ENCODE peak calls at places on chromosomes 16 and 17, in six cellular contexts. V is fibroblast of lung; J is COR-L47; Z is HCEC 1CT; N is effector CD4-positive, alpha-beta T cell; G is GM10248. P is an unnamed sample.

GRCh38 chr17:82339634-82340580 is 6.3 kb upstream of the SECTM1 start:
- DNase-seq in N (no peak), J (no peak), Z (no peak), V (no peak), G (no peak), P (no peak)

GRCh38 chr17:7846765-7847661 is 7.9 kb upstream of the TMEM88 start:
- DNase-seq in N (no peak), J (no peak), G (no peak), Z (no peak), V (no peak), P (no peak)

GRCh38 chr17:305090-305976 is 47.3 kb downstream of the RPH3AL start:
- DNase-seq in G (no peak), V (no peak), N (no peak), J (no peak), Z (no peak), P (no peak)

GRCh38 chr16:1572664-1573063 is 39.2 kb downstream of the TMEM204 start:
- DNase-seq in Z (no peak), J (no peak), V (no peak), G (no peak), N (no peak), P (no peak)

GRCh38 chr17:74210191-74211140 is 2.9 kb upstream of the TTYH2 start:
- DNase-seq in N (peak), V (peak), Z (peak), G (peak), J (peak), P (peak)

GRCh38 chr16:80954985-80955384 is 51.7 kb downstream of the CMC2 start:
- DNase-seq in J (no peak), N (no peak), V (no peak), Z (no peak), G (no peak), P (no peak)

GRCh38 chr17:80991645-80992076 is at the start of gene CHMP6:
- DNase-seq in V (peak), G (peak), J (peak), N (peak), Z (peak), P (peak)

GRCh38 chr17:8994319-8994718 is 27.0 kb upstream of the NTN1 start:
- DNase-seq in V (peak), N (peak), J (no peak), Z (peak), G (peak), P (peak)

GRCh38 chr17:16928406-16929280 is 43.3 kb downstream of the TNFRSF13B start:
- DNase-seq in J (no peak), Z (no peak), V (no peak), G (no peak), N (no peak), P (no peak)

GRCh38 chr16:29686740-29687327 is 7.9 kb downstream of the QPRT start:
- DNase-seq in G (no peak), N (no peak), V (no peak), Z (no peak), J (no peak), P (no peak)

GRCh38 chr17:81923302-81924260 is 4.0 kb downstream of the MAFG start:
- DNase-seq in V (peak), N (no peak), G (no peak), J (no peak), Z (peak), P (no peak)

GRCh38 chr16:57196276-57196675 is 10.1 kb downstream of the RSPRY1 start:
- DNase-seq in V (no peak), N (no peak), J (no peak), Z (no peak), G (no peak), P (no peak)

GRCh38 chr17:16975744-16976625 is 4.1 kb upstream of the TNFRSF13B start:
- DNase-seq in N (no peak), G (no peak), V (peak), J (no peak), Z (no peak), P (no peak)

GRCh38 chr17:2621241-2621640 is 27.8 kb downstream of the PAFAH1B1 start:
- DNase-seq in Z (no peak), G (no peak), V (peak), N (no peak), J (no peak), P (no peak)

GRCh38 chr16:82317411-82318168 is 147.6 kb upstream of the MPHOSPH6 start:
- DNase-seq in N (no peak), J (no peak), G (no peak), Z (no peak), V (peak), P (no peak)

GRCh38 chr16:31274831-31275816 is 15.3 kb downstream of the ITGAM start:
- DNase-seq in V (no peak), N (no peak), Z (no peak), G (peak), J (no peak), P (no peak)

GRCh38 chr17:11135819-11136218 is 105.2 kb upstream of the SHISA6 start:
- DNase-seq in N (no peak), Z (no peak), J (no peak), V (no peak), G (no peak), P (no peak)

GRCh38 chr17:20028436-20028835 is 19.3 kb downstream of the SPECC1 start:
- DNase-seq in Z (no peak), V (no peak), G (no peak), J (no peak), N (no peak), P (no peak)

GRCh38 chr16:68798398-68798797 is 44.9 kb upstream of the TANGO6 start:
- DNase-seq in Z (no peak), G (no peak), J (peak), V (no peak), N (no peak), P (no peak)

GRCh38 chr16:20798364-20798763 is 7.9 kb downstream of the ERI2 start:
- DNase-seq in N (no peak), V (peak), Z (no peak), G (no peak), J (no peak), P (no peak)

P was measured in central memory CD4-positive, alpha-beta T cell.